ENCODE peak calls at places on chromosomes 16 and 17, in five cellular contexts. I, K, P, X and H are unnamed samples.

GRCh38 chr17:50550661-50551432 is 3.9 kb downstream of the SPATA20 start:
- DNase-seq in I (peak), K (peak), P (peak), X (peak), H (no peak)

GRCh38 chr17:49260011-49260921 is 29.7 kb upstream of the PHOSPHO1 start:
- DNase-seq in I (peak), K (peak), P (peak), X (peak), H (peak)

GRCh38 chr17:33142703-33143299 is 150.3 kb downstream of the ASIC2 start:
- DNase-seq in I (no peak), K (peak), P (no peak), X (peak), H (no peak)

GRCh38 chr16:18797746-18798145 is 3.6 kb downstream of the ARL6IP1 start:
- DNase-seq in I (no peak), K (no peak), P (no peak), X (no peak), H (no peak)

GRCh38 chr17:48391460-48391859 is 38.6 kb downstream of the SKAP1 start:
- DNase-seq in I (no peak), K (no peak), P (no peak), X (no peak), H (no peak)

GRCh38 chr17:44956076-44956475 is 8.5 kb upstream of the KIF18B start:
- DNase-seq in I (no peak), K (no peak), P (no peak), X (no peak), H (no peak)

GRCh38 chr16:703406-703805 is 2.2 kb downstream of the FBXL16 start:
- DNase-seq in I (no peak), K (no peak), P (no peak), X (no peak), H (no peak)

GRCh38 chr16:23754594-23755483 is at the start of gene CHP2:
- DNase-seq in I (peak), K (peak), P (no peak), X (peak), H (no peak)

DNA sequence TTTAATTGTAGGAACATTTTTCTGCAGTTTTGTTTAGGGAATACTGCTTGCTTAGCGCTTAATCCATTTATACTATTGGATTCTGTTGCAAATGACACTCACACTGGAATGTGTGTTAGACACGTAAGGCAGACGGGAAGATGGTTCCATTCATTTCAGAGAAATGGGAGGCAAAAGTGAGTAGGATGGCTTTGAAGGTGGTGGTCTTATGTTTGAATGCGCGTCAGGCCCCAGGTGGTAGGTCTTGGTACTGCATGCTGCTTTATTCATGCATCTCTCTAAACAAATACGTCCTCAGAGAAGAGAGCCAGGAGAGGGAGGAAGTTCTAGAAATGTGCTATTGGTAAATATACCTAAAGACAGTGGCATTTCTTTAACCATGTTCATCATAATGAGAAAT is 997.6 kb upstream of the RBFOX1 start:
- DNase-seq in I (no peak), K (peak), P (no peak), X (peak), H (no peak)
- TF ChIP-seq CTCF in I (no peak), K (peak), P (no peak), X (peak), H (peak)

GRCh38 chr16:46482895-46483294 is 138.3 kb downstream of the SHCBP1 start:
- DNase-seq in I (no peak), K (no peak), P (no peak), X (no peak), H (no peak)
- TF ChIP-seq CTCF in I (no peak), K (no peak), P (no peak), X (no peak), H (no peak)

DNA sequence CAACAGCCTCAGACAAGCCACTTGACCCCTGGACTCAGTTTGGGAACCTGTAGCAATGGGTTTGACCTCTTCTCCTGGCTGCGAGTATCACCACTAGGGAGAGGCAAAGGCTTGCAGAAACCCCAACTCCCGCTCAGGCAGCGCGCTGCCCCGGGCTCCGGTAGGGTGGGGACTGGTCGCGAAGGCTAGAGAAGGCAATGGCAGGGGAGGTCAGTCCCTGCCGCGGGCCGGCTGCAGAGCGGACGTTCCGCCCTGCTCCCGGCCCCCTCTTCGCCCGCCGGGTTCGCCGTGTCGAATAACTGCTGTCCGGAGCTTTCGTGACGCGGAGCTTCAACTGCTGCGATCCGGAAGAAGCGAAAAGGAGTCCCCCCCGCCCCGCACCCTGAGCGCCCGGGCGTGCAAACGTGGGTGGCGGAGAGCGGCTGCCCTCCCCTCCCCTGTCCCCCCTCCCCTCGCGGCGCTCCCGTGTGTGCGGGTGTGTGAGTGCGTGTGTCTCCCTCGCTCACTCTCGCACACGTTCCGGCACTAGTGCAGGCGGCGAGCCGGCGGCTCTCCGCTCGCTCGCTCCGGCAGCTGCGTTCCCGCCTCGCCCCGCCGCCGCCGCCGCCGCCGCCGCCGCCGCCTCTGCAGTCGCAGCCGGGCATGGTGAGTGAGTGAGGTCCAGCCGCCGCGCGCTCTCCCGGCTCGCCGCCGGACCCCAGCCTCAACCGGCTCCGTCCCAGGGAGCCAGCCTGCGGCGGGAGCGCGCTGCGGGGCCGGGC is 792 bp upstream of the SHISA6 start:
- DNase-seq in I (no peak), K (no peak), P (no peak), X (peak), H (no peak)
- TF ChIP-seq CTCF in I (no peak), K (no peak), P (no peak), X (peak), H (no peak)

GRCh38 chr16:16788004-16788403 is 409.1 kb downstream of the NPIPA7 start:
- DNase-seq in I (no peak), K (no peak), P (no peak), X (no peak), H (no peak)

GRCh38 chr16:16791051-16791450 is 412.1 kb downstream of the NPIPA7 start:
- DNase-seq in I (no peak), K (no peak), P (no peak), X (no peak), H (no peak)

DNA sequence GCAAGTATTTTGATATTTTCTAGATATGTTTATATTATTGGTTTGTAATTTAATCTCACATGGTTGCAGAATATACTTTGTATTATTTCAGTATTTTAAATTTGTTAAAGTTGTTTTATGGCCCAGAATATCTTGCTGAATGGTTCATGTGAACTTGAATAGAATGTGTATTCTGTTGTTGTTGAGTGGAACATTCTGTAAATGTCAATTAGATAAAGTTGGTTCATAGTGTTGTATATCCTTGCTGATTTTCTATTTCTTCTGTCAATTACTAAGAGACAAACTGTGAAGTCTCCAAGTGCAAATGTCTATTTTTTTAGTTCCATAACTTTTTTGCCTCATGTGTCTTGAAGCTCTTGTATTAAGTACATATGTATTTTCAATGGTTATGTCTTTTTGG is 411.7 kb downstream of the NPIPA7 start:
- DNase-seq in I (no peak), K (no peak), P (no peak), X (no peak), H (no peak)
- TF ChIP-seq CTCF in I (no peak), K (no peak), P (no peak), X (no peak), H (no peak)

DNA sequence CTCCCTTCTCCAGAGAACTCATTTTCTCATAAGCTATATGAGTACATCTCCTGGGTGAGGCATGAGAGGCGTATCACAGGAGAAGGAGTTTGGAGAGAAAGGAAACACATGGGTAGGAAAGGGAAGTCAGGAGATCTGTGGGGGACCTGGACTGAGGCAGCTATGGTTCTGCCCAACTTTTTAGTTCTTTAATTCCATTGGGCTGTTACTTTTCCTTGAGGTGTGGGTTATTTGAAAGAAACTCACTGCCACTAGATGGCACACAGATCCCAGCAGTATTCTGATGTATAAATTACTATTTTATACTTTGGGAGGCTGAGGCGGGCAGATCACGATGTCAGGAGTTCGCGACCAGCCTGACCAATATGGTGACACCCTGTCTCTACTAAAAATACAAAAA is 63.6 kb downstream of the NUP93 start:
- DNase-seq in I (no peak), K (no peak), P (no peak), X (no peak), H (no peak)
- TF ChIP-seq CTCF in I (no peak), K (no peak), P (peak), X (peak), H (peak)

GRCh38 chr16:28136751-28137434 is 73.4 kb upstream of the GSG1L start:
- DNase-seq in I (no peak), K (no peak), P (no peak), X (no peak), H (no peak)
- TF ChIP-seq CTCF in I (no peak), K (no peak), P (no peak), X (no peak), H (no peak)